ENCODE peak calls at places on chromosomes 4 and X, in six cellular contexts. M is HEK293T, I is A172, Y is HepG2, R is posterior cingulate gyrus, D is mesenchymal stem cell. V is an unnamed sample.

GRCh38 chr4:55947254-55947882 is 1.4 kb upstream of the CEP135 start:
- DNase-seq in M (no peak), I (peak; percentile 39), Y (no peak), R (no peak), D (peak; percentile 53), V (no peak)

GRCh38 chrX:131792356-131792749 is 230.7 kb upstream of the STK26 start:
- DNase-seq in M (peak; percentile 60), I (peak; percentile 82), Y (no peak), R (peak; percentile 75), D (no peak), V (peak; percentile 80)

GRCh38 chr4:8593268-8594096 is 917 bp downstream of the CPZ start:
- DNase-seq in M (no peak), I (no peak), Y (no peak), R (no peak), D (no peak), V (no peak)

GRCh38 chrX:73214366-73215094 is at the start of gene NAP1L2:
- DNase-seq in M (peak; percentile 42), I (peak; percentile 8), Y (no peak), R (peak; percentile 58), D (no peak), V (peak; percentile 3)

GRCh38 chrX:16113978-16114554 is 9.3 kb upstream of the GRPR start:
- DNase-seq in M (no peak), I (no peak), Y (no peak), R (no peak), D (peak; percentile 7), V (no peak)

GRCh38 chrX:50036481-50036880 is 114.1 kb downstream of the CLCN5 start:
- DNase-seq in M (no peak), I (no peak), Y (no peak), R (no peak), D (no peak), V (no peak)

GRCh38 chrX:10769165-10769564 is 148.8 kb upstream of the MID1 start:
- DNase-seq in M (peak; percentile 46), I (peak; percentile 58), Y (no peak), R (no peak), D (peak; percentile 47), V (no peak)

GRCh38 chr4:184644553-184645307 is 4.5 kb downstream of the CASP3 start:
- DNase-seq in M (no peak), I (peak; percentile 63), Y (no peak), R (no peak), D (peak; percentile 61), V (no peak)

GRCh38 chr4:128810871-128811570 is 1.5 kb downstream of the JADE1 start:
- DNase-seq in M (peak; percentile 66), I (peak; percentile 70), Y (peak; percentile 88), R (peak; percentile 71), D (peak; percentile 82), V (peak; percentile 58)

GRCh38 chr4:168321006-168321405 is 2.5 kb upstream of the DDX60 start:
- DNase-seq in M (no peak), I (no peak), Y (no peak), R (no peak), D (no peak), V (no peak)

GRCh38 chrX:40685352-40685918 is 38.1 kb upstream of the CXorf38 start:
- DNase-seq in M (no peak), I (no peak), Y (no peak), R (no peak), D (no peak), V (no peak)

GRCh38 chrX:101595739-101596419 is 21.9 kb downstream of the ARMCX6 start:
- DNase-seq in M (peak; percentile 66), I (peak; percentile 17), Y (peak; percentile 17), R (no peak), D (peak; percentile 75), V (no peak)

GRCh38 chrX:19886888-19887531 is 390 bp downstream of the SH3KBP1 start:
- DNase-seq in M (peak; percentile 34), I (no peak), Y (no peak), R (peak; percentile 30), D (no peak), V (no peak)

GRCh38 chrX:124335598-124335997 is 3.1 kb downstream of the TEX13D start:
- DNase-seq in M (no peak), I (no peak), Y (no peak), R (no peak), D (no peak), V (no peak)

GRCh38 chr4:159024828-159025227 is 78.1 kb upstream of the RAPGEF2 start:
- DNase-seq in M (no peak), I (no peak), Y (no peak), R (no peak), D (no peak), V (no peak)

GRCh38 chrX:44954562-44954961 is 81.6 kb downstream of the KDM6A start:
- DNase-seq in M (no peak), I (no peak), Y (no peak), R (no peak), D (no peak), V (no peak)